ENCODE peak calls at places on chromosome 13, in four cellular contexts. Y, B, T and O are unnamed samples. For H3K27me3, the result is how much of the 10 kb centered on the place peaks cover.

GRCh38 chr13:105436946-105437345 is 1098.5 kb downstream of the EFNB2 start:
- DNase-seq in Y (no peak), B (no peak), T (no peak), O (no peak)

GRCh38 chr13:113607477-113608245 is 23.1 kb downstream of the TFDP1 start:
- DNase-seq in Y (no peak), B (no peak), T (no peak), O (no peak)

GRCh38 chr13:66700336-66700735 is 529.8 kb downstream of the PCDH9 start:
- DNase-seq in Y (no peak), B (no peak), T (no peak), O (no peak)

GRCh38 chr13:113562085-113562749 is 22.3 kb upstream of the TFDP1 start:
- DNase-seq in Y (peak), B (peak), T (peak), O (peak)

GRCh38 chr13:59318320-59318930 is 845.3 kb downstream of the DIAPH3 start:
- DNase-seq in Y (peak), B (peak), T (peak), O (peak)

GRCh38 chr13:45102136-45102802 is 18.0 kb upstream of the GTF2F2 start:
- DNase-seq in Y (no peak), B (no peak), T (no peak), O (no peak)

GRCh38 chr13:37058801-37059135 is 720 bp downstream of the SUPT20H start:
- DNase-seq in Y (peak), B (no peak), T (no peak), O (peak)

GRCh38 chr13:26482451-26483197 is 74.9 kb upstream of the WASF3 start:
- DNase-seq in Y (peak), B (peak), T (peak), O (peak)

GRCh38 chr13:110304256-110304655 is 2.7 kb downstream of the COL4A1 start:
- DNase-seq in Y (peak), B (no peak), T (no peak), O (no peak)

GRCh38 chr13:111897178-111897845 is 169.6 kb upstream of the SOX1 start:
- DNase-seq in Y (peak), B (peak), T (no peak), O (no peak)
- H3K27me3 ChIP-seq in Y (under half), B (under half), T (under half), O (under half)

GRCh38 chr13:101917475-101917810 is 465.0 kb downstream of the ITGBL1 start:
- DNase-seq in Y (peak), B (peak), T (no peak), O (no peak)

GRCh38 chr13:101915333-101915732 is 462.9 kb downstream of the ITGBL1 start:
- DNase-seq in Y (no peak), B (no peak), T (no peak), O (no peak)

GRCh38 chr13:101916108-101916757 is 463.8 kb downstream of the ITGBL1 start:
- DNase-seq in Y (peak), B (peak), T (no peak), O (peak)

GRCh38 chr13:101916758-101917474 is 464.4 kb downstream of the ITGBL1 start:
- DNase-seq in Y (no peak), B (peak), T (no peak), O (no peak)

GRCh38 chr13:101915755-101916107 is 463.3 kb downstream of the ITGBL1 start:
- DNase-seq in Y (no peak), B (no peak), T (no peak), O (no peak)
- H3K27me3 ChIP-seq in Y (under half), B (half or more), T (half or more), O (half or more)

GRCh38 chr13:91400094-91400462 is 1.7 kb downstream of the GPC5 start:
- DNase-seq in Y (no peak), B (no peak), T (no peak), O (no peak)
- H3K27me3 ChIP-seq in Y (under half), B (half or more), T (under half), O (under half)

GRCh38 chr13:40442826-40443225 is 223.6 kb downstream of the FOXO1 start:
- DNase-seq in Y (no peak), B (no peak), T (no peak), O (no peak)

GRCh38 chr13:40447857-40448256 is 218.6 kb downstream of the FOXO1 start:
- DNase-seq in Y (no peak), B (no peak), T (no peak), O (no peak)

GRCh38 chr13:40445557-40445990 is 220.9 kb downstream of the FOXO1 start:
- DNase-seq in Y (peak), B (no peak), T (peak), O (peak)

GRCh38 chr13:40444241-40444640 is 222.2 kb downstream of the FOXO1 start:
- DNase-seq in Y (no peak), B (no peak), T (no peak), O (no peak)

GRCh38 chr13:40446365-40446764 is 220.1 kb downstream of the FOXO1 start:
- DNase-seq in Y (no peak), B (no peak), T (no peak), O (no peak)
- H3K27me3 ChIP-seq in Y (under half), B (under half), T (under half), O (under half)

GRCh38 chr13:112345826-112346172 is 30.4 kb upstream of the SPACA7 start:
- DNase-seq in Y (no peak), B (no peak), T (no peak), O (no peak)

GRCh38 chr13:112342841-112343361 is 33.3 kb upstream of the SPACA7 start:
- DNase-seq in Y (peak), B (no peak), T (no peak), O (no peak)

GRCh38 chr13:112341446-112341845 is 34.7 kb upstream of the SPACA7 start:
- DNase-seq in Y (no peak), B (peak), T (no peak), O (no peak)

GRCh38 chr13:112343591-112343990 is 32.6 kb upstream of the SPACA7 start:
- DNase-seq in Y (peak), B (no peak), T (no peak), O (no peak)

GRCh38 chr13:112341976-112342735 is 34.0 kb upstream of the SPACA7 start:
- DNase-seq in Y (no peak), B (peak), T (no peak), O (no peak)
- H3K27me3 ChIP-seq in Y (under half), B (under half), T (half or more), O (under half)

DNA sequence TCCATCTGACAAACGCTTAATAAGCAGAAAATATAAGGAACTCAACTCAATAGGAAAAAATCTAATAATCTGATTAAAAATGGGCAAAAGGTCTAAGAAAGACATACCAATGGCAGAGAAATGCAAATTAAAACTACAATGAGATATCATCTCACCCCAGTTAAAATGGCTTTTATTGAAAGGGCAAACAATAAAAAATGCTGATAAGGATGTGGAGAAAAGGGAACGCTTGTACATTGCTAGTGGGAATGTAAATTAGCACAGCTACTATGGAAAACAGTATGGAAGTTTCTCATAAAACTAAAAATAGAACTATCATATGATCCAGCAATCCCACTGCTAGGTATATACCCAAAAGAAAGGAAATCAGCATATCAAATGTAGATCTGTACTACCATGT is 508.8 kb upstream of the GPC6 start:
- DNase-seq in Y (no peak), B (no peak), T (no peak), O (no peak)
- H3K27me3 ChIP-seq in Y (under half), B (under half), T (under half), O (under half)

GRCh38 chr13:83881917-83882625 is at the start of gene SLITRK1:
- DNase-seq in Y (peak), B (peak), T (no peak), O (peak)
- H3K27me3 ChIP-seq in Y (under half), B (half or more), T (under half), O (under half)

GRCh38 chr13:111947876-111948275 is 119.1 kb upstream of the SOX1 start:
- DNase-seq in Y (peak), B (no peak), T (no peak), O (no peak)

GRCh38 chr13:111948281-111948680 is 118.7 kb upstream of the SOX1 start:
- DNase-seq in Y (no peak), B (no peak), T (no peak), O (no peak)

GRCh38 chr13:111948811-111949210 is 118.1 kb upstream of the SOX1 start:
- DNase-seq in Y (no peak), B (no peak), T (no peak), O (no peak)

GRCh38 chr13:111946214-111946613 is 120.7 kb upstream of the SOX1 start:
- DNase-seq in Y (no peak), B (no peak), T (no peak), O (no peak)

GRCh38 chr13:111947026-111947810 is 119.7 kb upstream of the SOX1 start:
- DNase-seq in Y (peak), B (no peak), T (no peak), O (no peak)
- H3K27me3 ChIP-seq in Y (under half), B (under half), T (under half), O (under half)